ENCODE peak calls at places on chromosomes 4 and X, in four cellular contexts. J is stomach, Y is mucosa of descending colon, R is breast epithelium. F is an unnamed sample.

GRCh38 chrX:16946971-16947562 is 609 bp downstream of the REPS2 start:
- DNase-seq in Y (peak; percentile 51), R (no peak), J (peak; percentile 41), F (peak; percentile 23)

GRCh38 chr4:56348582-56348981 is 38.7 kb downstream of the AASDH start:
- DNase-seq in R (no peak), J (no peak), Y (no peak), F (no peak)

GRCh38 chr4:4428966-4429875 is 42.3 kb downstream of the NSG1 start:
- DNase-seq in R (no peak), J (no peak), Y (no peak), F (no peak)

GRCh38 chrX:80354966-80355465 is 65.2 kb upstream of the TENT5D start:
- DNase-seq in R (no peak), Y (no peak), J (no peak), F (no peak)

GRCh38 chrX:45696762-45697161 is 496.1 kb upstream of the DIPK2B start:
- DNase-seq in R (no peak), J (no peak), Y (no peak), F (no peak)

GRCh38 chr4:90127706-90128345 is 632 bp downstream of the CCSER1 start:
- DNase-seq in J (peak; percentile 50), R (peak; percentile 52), Y (peak; percentile 65), F (no peak)

GRCh38 chr4:150302553-150302952 is 224.3 kb downstream of the DCLK2 start:
- DNase-seq in R (no peak), Y (no peak), J (no peak), F (no peak)

GRCh38 chr4:78669453-78669852 is 106.7 kb upstream of the BMP2K start:
- DNase-seq in J (no peak), R (no peak), Y (no peak), F (no peak)

GRCh38 chr4:185143596-185143969 is 517 bp downstream of the SLC25A4 start:
- DNase-seq in J (peak; percentile 47), Y (peak; percentile 60), R (no peak), F (peak; percentile 58)

GRCh38 chr4:76977731-76978350 is 28.3 kb downstream of the SEPTIN11 start:
- DNase-seq in J (no peak), Y (no peak), R (no peak), F (no peak)

GRCh38 chrX:10077425-10078188 is 79.2 kb upstream of the CLCN4 start:
- DNase-seq in Y (no peak), R (no peak), J (no peak), F (no peak)

GRCh38 chr4:141643557-141643956 is 7.2 kb downstream of the IL15 start:
- DNase-seq in J (no peak), R (no peak), Y (no peak), F (no peak)

GRCh38 chr4:166222271-166222670 is 349.2 kb downstream of the TLL1 start:
- DNase-seq in R (no peak), J (no peak), Y (no peak), F (no peak)

GRCh38 chrX:1391370-1391706 is 575 bp downstream of the SLC25A6 start:
- DNase-seq in J (no peak), Y (no peak), R (peak; percentile 15), F (no peak)

GRCh38 chr4:112312610-112313239 is 15.6 kb downstream of the ALPK1 start:
- DNase-seq in J (no peak), R (no peak), Y (no peak), F (no peak)

GRCh38 chr4:159021597-159022385 is 81.1 kb upstream of the RAPGEF2 start:
- DNase-seq in J (no peak), R (no peak), Y (no peak), F (no peak)

GRCh38 chr4:81592698-81593097 is 121.0 kb upstream of the RASGEF1B start:
- DNase-seq in R (no peak), J (no peak), Y (no peak), F (no peak)

GRCh38 chr4:47530801-47531200 is 45.7 kb downstream of the ATP10D start:
- DNase-seq in J (no peak), Y (no peak), R (no peak), F (no peak)

GRCh38 chrX:153692611-153693156 is 5.0 kb downstream of the SLC6A8 start:
- DNase-seq in J (no peak), Y (no peak), R (no peak), F (no peak)

GRCh38 chr4:55078987-55079386 is 46.4 kb downstream of the KDR start:
- DNase-seq in Y (no peak), J (no peak), R (no peak), F (no peak)

GRCh38 chrX:92260102-92260501 is 480.9 kb downstream of the PCDH11X start:
- DNase-seq in Y (no peak), R (no peak), J (no peak), F (no peak)

GRCh38 chr4:67549123-67549522 is 3.8 kb upstream of the CENPC start:
- DNase-seq in R (no peak), Y (no peak), J (no peak), F (no peak)

GRCh38 chrX:11143931-11144678 is 33.0 kb downstream of the HCCS start:
- DNase-seq in R (no peak), J (peak; percentile 67), Y (no peak), F (peak; percentile 58)

GRCh38 chr4:123017636-123018390 is 95.4 kb upstream of the NUDT6 start:
- DNase-seq in J (no peak), R (no peak), Y (no peak), F (no peak)

GRCh38 chrX:19885732-19886131 is 1.7 kb downstream of the SH3KBP1 start:
- DNase-seq in Y (no peak), R (no peak), J (no peak), F (no peak)

GRCh38 chr4:52069566-52069965 is 18.5 kb downstream of the SPATA18 start:
- DNase-seq in R (no peak), Y (no peak), J (no peak), F (no peak)

GRCh38 chr4:105594094-105595010 is 41.9 kb downstream of the ARHGEF38 start:
- DNase-seq in R (no peak), Y (no peak), J (no peak), F (no peak)

GRCh38 chrX:154411981-154412340 is 622 bp downstream of the TAFAZZIN start:
- DNase-seq in J (peak; percentile 67), Y (peak; percentile 76), R (peak; percentile 54), F (peak; percentile 76)

GRCh38 chr4:183257808-183258207 is 62.3 kb downstream of the CLDN22 start:
- DNase-seq in J (no peak), Y (no peak), R (no peak), F (no peak)

GRCh38 chrX:51420610-51421009 is 75.8 kb downstream of the NUDT11 start:
- DNase-seq in J (no peak), R (no peak), Y (no peak), F (no peak)

GRCh38 chr4:130478406-130478805 is 1382.5 kb downstream of the C4orf33 start:
- DNase-seq in Y (no peak), J (no peak), R (no peak), F (no peak)

GRCh38 chr4:77284036-77284435 is 127.0 kb downstream of the CCNG2 start:
- DNase-seq in J (no peak), Y (no peak), R (no peak), F (no peak)

GRCh38 chrX:25599061-25599460 is 539.1 kb upstream of the MAGEB18 start:
- DNase-seq in R (no peak), J (no peak), Y (no peak), F (no peak)

GRCh38 chr4:89249313-89249712 is 58.3 kb downstream of the GPRIN3 start:
- DNase-seq in R (no peak), Y (no peak), J (no peak), F (no peak)

GRCh38 chrX:108126661-108127060 is 35.1 kb downstream of the ATG4A start:
- DNase-seq in R (no peak), J (no peak), Y (no peak), F (no peak)

DNA sequence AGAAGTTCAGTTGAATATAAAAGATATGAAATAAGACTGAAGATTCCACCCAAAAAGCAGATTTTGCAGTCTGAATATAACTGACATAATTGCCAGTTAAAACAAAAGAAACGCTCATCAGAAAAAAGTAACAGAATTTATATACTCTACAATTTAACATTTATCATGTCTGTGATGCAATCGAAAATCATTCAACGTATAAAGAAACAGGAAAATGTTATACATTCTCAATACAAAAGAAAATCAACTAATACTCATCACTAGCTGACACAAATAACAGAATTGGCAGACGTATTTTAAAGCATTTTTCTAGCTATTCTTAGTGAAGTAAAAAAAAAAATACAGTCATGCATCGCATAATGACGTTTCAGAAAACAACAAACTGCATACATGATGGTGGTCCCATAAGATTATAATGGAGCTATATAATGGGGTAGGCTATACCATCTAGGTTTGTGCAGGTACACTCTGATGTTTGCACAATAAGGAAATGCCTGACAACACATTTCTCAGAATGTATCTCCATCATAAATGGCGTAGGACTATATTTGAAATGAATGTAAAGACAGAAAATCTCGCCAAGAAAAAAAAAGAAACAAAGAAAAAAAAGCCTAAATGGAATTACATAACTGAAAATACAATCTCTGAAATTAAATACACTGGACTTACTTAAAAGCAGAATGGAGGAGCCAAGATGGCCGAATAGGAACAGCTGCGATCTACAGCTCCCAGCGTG is 34.3 kb downstream of the OR13H1 start:
- DNase-seq in Y (no peak), R (no peak), J (no peak), F (no peak)
- H3K4me3 ChIP-seq in Y (no peak overlapping the region), R (no peak overlapping the region), J (no peak overlapping the region), F (no peak overlapping the region)

DNA sequence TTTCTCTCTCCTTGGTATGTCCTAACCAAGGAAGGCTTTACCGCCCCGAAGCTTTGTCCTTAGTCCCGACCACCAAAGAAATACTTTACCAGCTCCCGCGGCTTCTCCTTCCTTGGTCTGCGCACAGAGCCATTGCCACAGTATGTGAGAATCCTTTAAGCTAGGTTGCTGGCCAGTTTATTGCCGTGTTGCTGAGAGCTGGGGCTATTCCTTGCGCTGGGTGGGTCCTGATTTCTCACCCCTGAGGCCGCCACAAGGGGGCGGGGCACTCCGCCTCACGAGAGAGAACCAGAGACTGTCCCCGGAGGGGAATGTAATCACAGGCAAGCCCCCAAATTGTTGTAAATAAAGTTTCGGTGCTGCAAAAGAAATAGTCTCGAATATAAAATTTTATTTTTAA is 331.0 kb upstream of the PCDH10 start:
- DNase-seq in R (no peak), Y (no peak), J (no peak), F (no peak)
- H3K4me3 ChIP-seq in R (no peak overlapping the region), Y (no peak overlapping the region), J (no peak overlapping the region), F (no peak overlapping the region)

GRCh38 chr4:87011340-87012034 is 76.7 kb downstream of the AFF1 start:
- DNase-seq in R (no peak), Y (no peak), J (no peak), F (no peak)
- H3K4me3 ChIP-seq in R (peak overlapping the region; percentile 12), Y (no peak overlapping the region), J (no peak overlapping the region), F (no peak overlapping the region)

GRCh38 chr4:17781831-17782287 is 438 bp upstream of the FAM184B start:
- DNase-seq in J (no peak), R (no peak), Y (no peak), F (no peak)
- H3K4me3 ChIP-seq in J (peak overlapping the region; percentile 54), R (peak overlapping the region; percentile 70), Y (no peak overlapping the region), F (peak overlapping the region; percentile 49)

F was measured in transverse colon.